ENCODE peak calls at places on chromosomes 3 and 15, in four cellular contexts. R is right atrium auricular region, S is H1, N is cardiac muscle cell. J is an unnamed sample.

GRCh38 chr3:68057637-68058320 is 403.4 kb upstream of the SUCLG2 start:
- DNase-seq in R (no peak), S (no peak), N (no peak), J (no peak)

GRCh38 chr3:10351013-10351735 is 30.3 kb upstream of the SEC13 start:
- DNase-seq in R (no peak), S (no peak), N (no peak), J (peak; percentile 28)

GRCh38 chr3:157572559-157573270 is 69.5 kb upstream of the VEPH1 start:
- DNase-seq in R (no peak), S (no peak), N (peak; percentile 73), J (peak; percentile 36)

GRCh38 chr3:8371085-8371551 is 130.5 kb upstream of the LMCD1 start:
- DNase-seq in R (peak; percentile 60), S (no peak), N (no peak), J (peak; percentile 61)

GRCh38 chr15:61159901-61160300 is 69.2 kb downstream of the RORA start:
- DNase-seq in R (no peak), S (no peak), N (no peak), J (no peak)

GRCh38 chr15:69304176-69304533 is 5.4 kb downstream of the PAQR5 start:
- DNase-seq in R (no peak), S (no peak), N (no peak), J (no peak)

GRCh38 chr3:183733553-183733952 is 36.0 kb downstream of the YEATS2 start:
- DNase-seq in R (no peak), S (no peak), N (no peak), J (no peak)

GRCh38 chr3:183490653-183491052 is 62.2 kb upstream of the MCF2L2 start:
- DNase-seq in R (no peak), S (peak; percentile 39), N (peak; percentile 23), J (no peak)

GRCh38 chr3:116018651-116019050 is 395.3 kb downstream of the GAP43 start:
- DNase-seq in R (no peak), S (no peak), N (no peak), J (no peak)

GRCh38 chr3:102741105-102741504 is 306.3 kb downstream of the ZPLD1 start:
- DNase-seq in R (no peak), S (no peak), N (peak; percentile 48), J (no peak)

GRCh38 chr3:63990733-63991132 is 32.6 kb downstream of the PSMD6 start:
- DNase-seq in R (no peak), S (no peak), N (no peak), J (no peak)

GRCh38 chr15:85142324-85142723 is 160.7 kb downstream of the PDE8A start:
- DNase-seq in R (no peak), S (no peak), N (no peak), J (no peak)

GRCh38 chr3:4994144-4994730 is 15.0 kb downstream of the BHLHE40 start:
- DNase-seq in R (peak; percentile 40), S (no peak), N (no peak), J (no peak)

GRCh38 chr3:158160958-158161357 is 51.1 kb downstream of the RSRC1 start:
- DNase-seq in R (no peak), S (no peak), N (no peak), J (no peak)

GRCh38 chr3:15333099-15333956 is 942 bp upstream of the SH3BP5 start:
- DNase-seq in R (no peak), S (no peak), N (no peak), J (no peak)

GRCh38 chr3:150049317-150049716 is 78.6 kb upstream of the PFN2 start:
- DNase-seq in R (no peak), S (no peak), N (no peak), J (no peak)

GRCh38 chr15:62390793-62391543 is 225.9 kb upstream of the C2CD4B start:
- DNase-seq in R (peak; percentile 60), S (no peak), N (peak; percentile 70), J (peak; percentile 66)

GRCh38 chr15:38690737-38691332 is 126.2 kb upstream of the RASGRP1 start:
- DNase-seq in R (peak; percentile 77), S (peak; percentile 46), N (peak; percentile 83), J (peak; percentile 53)

GRCh38 chr3:52788890-52789745 is 5.5 kb upstream of the ITIH3 start:
- DNase-seq in R (no peak), S (no peak), N (no peak), J (no peak)

GRCh38 chr3:134074790-134075567 is 45.3 kb upstream of the SLCO2A1 start:
- DNase-seq in R (peak; percentile 43), S (no peak), N (no peak), J (no peak)

GRCh38 chr3:60048447-60048848 is 998.6 kb upstream of the CFAP20DC start:
- DNase-seq in R (no peak), S (no peak), N (no peak), J (no peak)

GRCh38 chr3:103499132-103499885 is 1064.5 kb downstream of the ZPLD1 start:
- DNase-seq in R (no peak), S (no peak), N (no peak), J (no peak)

GRCh38 chr3:124202754-124203153 is 210.8 kb upstream of the ROPN1 start:
- DNase-seq in R (no peak), S (no peak), N (peak; percentile 20), J (no peak)

GRCh38 chr15:90291679-90292356 is 26.3 kb downstream of the NGRN start:
- DNase-seq in R (peak; percentile 28), S (no peak), N (peak; percentile 43), J (peak; percentile 80)

GRCh38 chr15:60969658-60970057 is 259.4 kb downstream of the RORA start:
- DNase-seq in R (no peak), S (no peak), N (no peak), J (no peak)

GRCh38 chr15:44718927-44719292 is 7.6 kb downstream of the B2M start:
- DNase-seq in R (no peak), S (no peak), N (no peak), J (no peak)

GRCh38 chr3:110521019-110521418 is 550.6 kb upstream of the NECTIN3 start:
- DNase-seq in R (no peak), S (no peak), N (no peak), J (no peak)

GRCh38 chr15:60557157-60557556 is 78.2 kb upstream of the ICE2 start:
- DNase-seq in R (no peak), S (no peak), N (no peak), J (no peak)

GRCh38 chr3:43894176-43895049 is 203.7 kb downstream of the ABHD5 start:
- DNase-seq in R (no peak), S (peak; percentile 39), N (peak; percentile 80), J (no peak)

GRCh38 chr3:70000563-70001081 is 1.1 kb downstream of the SAMMSON start:
- DNase-seq in R (no peak), S (no peak), N (no peak), J (no peak)

GRCh38 chr3:133886031-133886722 is 9.5 kb downstream of the RAB6B start:
- DNase-seq in R (peak; percentile 7), S (no peak), N (no peak), J (no peak)

GRCh38 chr3:100982710-100983109 is 10.5 kb downstream of the ABI3BP start:
- DNase-seq in R (peak; percentile 75), S (no peak), N (peak; percentile 8), J (no peak)

GRCh38 chr3:111351334-111351733 is 190.7 kb upstream of the CD96 start:
- DNase-seq in R (no peak), S (no peak), N (peak; percentile 42), J (peak; percentile 25)

GRCh38 chr3:25674670-25675069 is 10.0 kb upstream of the TOP2B start:
- DNase-seq in R (no peak), S (no peak), N (no peak), J (no peak)

GRCh38 chr15:43067717-43068461 is 37.9 kb downstream of the UBR1 start:
- DNase-seq in R (no peak), S (no peak), N (peak; percentile 4), J (no peak)